ENCODE peak calls at places on chromosomes 3 and 15, in ten cellular contexts. R, P, F, S, A, N, M, Z, Y and T are unnamed samples.

GRCh38 chr3:195911041-195911945 is 2.9 kb upstream of the TNK2 start:
- DNase-seq in A (no peak), M (peak), S (no peak), R (no peak), Y (no peak), Z (no peak), F (no peak), N (no peak), P (no peak), T (no peak)

GRCh38 chr3:128788268-128788869 is 62.4 kb downstream of the RAB7A start:
- DNase-seq in S (no peak), M (no peak), R (no peak), Z (no peak), A (no peak), F (no peak), N (no peak), Y (no peak), P (no peak), T (no peak)

GRCh38 chr3:115861166-115861733 is 237.9 kb downstream of the GAP43 start:
- DNase-seq in P (no peak), N (no peak), Y (no peak), S (no peak), A (no peak), R (no peak), Z (no peak), M (no peak), F (no peak), T (no peak)

GRCh38 chr15:29242466-29243242 is 27.0 kb downstream of the NSMCE3 start:
- DNase-seq in F (no peak), Y (no peak), R (no peak), M (no peak), Z (no peak), S (no peak), A (no peak), N (no peak), P (no peak), T (no peak)

GRCh38 chr15:31544361-31544760 is 217.7 kb downstream of the KLF13 start:
- DNase-seq in M (no peak), S (no peak), Y (no peak), F (no peak), P (no peak), A (no peak), Z (no peak), N (no peak), R (no peak), T (no peak)

GRCh38 chr3:142211034-142211433 is 14.4 kb downstream of the GK5 start:
- DNase-seq in N (no peak), M (no peak), R (no peak), S (no peak), P (peak), A (no peak), Z (no peak), F (peak), Y (no peak), T (no peak)

GRCh38 chr15:78840661-78841060 is 29.4 kb upstream of the ADAMTS7 start:
- DNase-seq in P (peak), R (no peak), Y (no peak), Z (no peak), S (no peak), N (no peak), A (no peak), M (no peak), F (peak), T (no peak)

GRCh38 chr3:128845119-128845518 is 34.3 kb upstream of the ACAD9 start:
- DNase-seq in S (no peak), P (peak), Z (no peak), R (no peak), Y (no peak), N (no peak), F (peak), A (no peak), M (no peak), T (no peak)

GRCh38 chr15:52112203-52112750 is 298 bp downstream of the BCL2L10 start:
- DNase-seq in A (no peak), M (no peak), N (peak), F (no peak), Y (no peak), Z (peak), P (peak), R (no peak), S (no peak), T (no peak)

GRCh38 chr3:47000198-47000815 is 20.8 kb downstream of the NBEAL2 start:
- DNase-seq in F (no peak), A (no peak), M (peak), S (no peak), Z (peak), R (no peak), N (no peak), P (peak), Y (no peak), T (no peak)

GRCh38 chr3:58351920-58352319 is 19.2 kb downstream of the PXK start:
- DNase-seq in Z (no peak), P (peak), F (peak), S (no peak), A (no peak), N (no peak), R (no peak), M (no peak), Y (no peak), T (no peak)

GRCh38 chr3:136938334-136938733 is 19.4 kb upstream of the IL20RB start:
- DNase-seq in Y (no peak), A (no peak), Z (no peak), M (no peak), R (no peak), P (peak), F (no peak), S (no peak), N (no peak), T (no peak)

GRCh38 chr3:143265501-143266070 is 146.0 kb downstream of the CHST2 start:
- DNase-seq in A (no peak), Y (no peak), R (no peak), P (no peak), F (no peak), Z (no peak), M (no peak), S (no peak), N (no peak), T (no peak)

GRCh38 chr15:62124953-62125263 is 40.2 kb downstream of the C2CD4B start:
- DNase-seq in N (no peak), Z (no peak), R (no peak), M (no peak), A (no peak), F (no peak), P (no peak), Y (no peak), S (no peak), T (no peak)
- TF ChIP-seq CTCF in N (no peak), Z (no peak), R (no peak), M (no peak), A (no peak), F (no peak), P (no peak), Y (no peak), S (no peak), T (no peak)

GRCh38 chr3:9081201-9081818 is 118.0 kb upstream of the RAD18 start:
- DNase-seq in F (no peak), S (no peak), R (no peak), Z (no peak), P (no peak), N (no peak), M (no peak), Y (no peak), A (no peak), T (no peak)
- TF ChIP-seq CTCF in F (no peak), S (no peak), R (no peak), Z (no peak), P (no peak), N (no peak), M (no peak), Y (no peak), A (no peak), T (no peak)

GRCh38 chr3:10421996-10422395 is 83.4 kb downstream of the ATP2B2 start:
- DNase-seq in P (no peak), Z (no peak), Y (no peak), M (no peak), A (no peak), F (no peak), S (no peak), N (no peak), R (no peak), T (no peak)

GRCh38 chr3:10419637-10420232 is 85.7 kb downstream of the ATP2B2 start:
- DNase-seq in P (no peak), N (peak), M (no peak), S (no peak), A (no peak), R (no peak), Z (peak), Y (no peak), F (no peak), T (no peak)

GRCh38 chr3:10420745-10421475 is 84.5 kb downstream of the ATP2B2 start:
- DNase-seq in Z (no peak), N (no peak), P (no peak), F (no peak), R (no peak), A (no peak), M (no peak), S (no peak), Y (no peak), T (no peak)

GRCh38 chr3:10416730-10417300 is 88.6 kb downstream of the ATP2B2 start:
- DNase-seq in Z (no peak), F (no peak), P (no peak), M (no peak), Y (no peak), N (no peak), A (no peak), R (no peak), S (no peak), T (no peak)

DNA sequence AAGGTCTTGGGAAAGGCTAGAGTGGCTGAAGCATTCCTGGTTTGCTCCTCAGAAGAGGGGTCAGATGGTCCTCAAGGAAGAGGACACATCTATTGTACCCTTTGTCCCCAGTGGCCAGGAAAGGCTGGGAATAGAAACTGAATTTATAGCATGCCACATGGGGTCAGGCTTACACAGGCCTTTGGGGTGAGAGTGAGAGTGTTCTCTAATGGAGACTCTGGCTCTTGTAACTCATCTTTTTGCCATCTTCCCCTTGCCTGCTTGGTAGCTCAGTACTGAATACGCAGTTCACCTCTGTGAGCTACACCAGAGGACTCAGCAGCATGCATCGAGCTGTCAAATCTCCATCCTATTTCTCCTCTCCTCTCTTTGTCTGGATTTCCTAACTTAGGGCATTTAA is 87.5 kb downstream of the ATP2B2 start:
- DNase-seq in Z (no peak), P (peak), M (no peak), N (no peak), R (peak), S (no peak), A (no peak), F (peak), Y (no peak), T (no peak)
- TF ChIP-seq CTCF in Z (no peak), P (peak), M (peak), N (no peak), R (peak), S (no peak), A (peak), F (peak), Y (peak), T (peak)

GRCh38 chr3:133491481-133492059 is 81.9 kb upstream of the CDV3 start:
- DNase-seq in Y (no peak), N (no peak), Z (no peak), M (no peak), A (no peak), P (no peak), F (no peak), R (no peak), S (no peak), T (no peak)

GRCh38 chr3:133489466-133490085 is 83.9 kb upstream of the CDV3 start:
- DNase-seq in M (no peak), Y (no peak), F (no peak), S (no peak), R (no peak), N (no peak), A (no peak), Z (no peak), P (no peak), T (no peak)

GRCh38 chr3:133492159-133492860 is 81.2 kb upstream of the CDV3 start:
- DNase-seq in Z (no peak), F (no peak), N (no peak), A (no peak), S (no peak), P (no peak), Y (no peak), R (no peak), M (no peak), T (no peak)

GRCh38 chr3:133490468-133491351 is 82.8 kb upstream of the CDV3 start:
- DNase-seq in A (no peak), Z (peak), S (no peak), Y (no peak), F (no peak), R (no peak), P (no peak), N (peak), M (no peak), T (no peak)

GRCh38 chr3:133494469-133494868 is 79.0 kb upstream of the CDV3 start:
- DNase-seq in N (no peak), M (no peak), R (peak), P (peak), F (peak), A (no peak), Y (no peak), Z (no peak), S (no peak), T (no peak)
- TF ChIP-seq CTCF in N (no peak), M (no peak), R (peak), P (no peak), F (peak), A (peak), Y (peak), Z (no peak), S (no peak), T (no peak)